ENCODE peak calls at places on chromosome 19, in four cellular contexts. One of them, this sample, is unnamed.

GRCh38 chr19:8334458-8335342 is 8.4 kb downstream of the KANK3 start:
- DNase-seq in HCT116: peak; percentile 82
- DNase-seq in HepG2: peak; percentile 27
- DNase-seq in fibroblast of lung: peak; percentile 73
- DNase-seq in this sample: peak; percentile 58

GRCh38 chr19:30664358-30665058 is 292.3 kb downstream of the ZNF536 start:
- DNase-seq in HepG2: peak; percentile 84
- DNase-seq in HCT116: no peak
- DNase-seq in fibroblast of lung: no peak
- DNase-seq in this sample: no peak

GRCh38 chr19:41359741-41360140 is 4.2 kb downstream of the B9D2 start:
- DNase-seq in HepG2: no peak
- DNase-seq in HCT116: no peak
- DNase-seq in fibroblast of lung: no peak
- DNase-seq in this sample: no peak

GRCh38 chr19:18663940-18664530 is 19.4 kb upstream of the CRTC1 start:
- DNase-seq in HCT116: no peak
- DNase-seq in fibroblast of lung: no peak
- DNase-seq in HepG2: no peak
- DNase-seq in this sample: no peak

GRCh38 chr19:31111741-31112140 is 237.5 kb downstream of the TSHZ3 start:
- DNase-seq in HCT116: no peak
- DNase-seq in HepG2: no peak
- DNase-seq in fibroblast of lung: no peak
- DNase-seq in this sample: no peak

GRCh38 chr19:709196-709964 is 645 bp downstream of the PALM start:
- DNase-seq in fibroblast of lung: no peak
- DNase-seq in HepG2: no peak
- DNase-seq in HCT116: no peak
- DNase-seq in this sample: no peak

GRCh38 chr19:15452111-15453047 is 2.6 kb upstream of the WIZ start:
- DNase-seq in HepG2: peak; percentile 69
- DNase-seq in HCT116: peak; percentile 91
- DNase-seq in fibroblast of lung: peak; percentile 68
- DNase-seq in this sample: peak; percentile 43

GRCh38 chr19:33821871-33822270 is 25.2 kb downstream of the KCTD15 start:
- DNase-seq in fibroblast of lung: no peak
- DNase-seq in HepG2: no peak
- DNase-seq in HCT116: no peak
- DNase-seq in this sample: no peak

GRCh38 chr19:4063369-4064072 is 3.2 kb downstream of the ZBTB7A start:
- DNase-seq in fibroblast of lung: no peak
- DNase-seq in HCT116: no peak
- DNase-seq in HepG2: no peak
- DNase-seq in this sample: no peak

GRCh38 chr19:1026189-1027019 is at the start of gene CNN2:
- DNase-seq in HCT116: no peak
- DNase-seq in HepG2: peak; percentile 64
- DNase-seq in fibroblast of lung: peak; percentile 77
- DNase-seq in this sample: peak; percentile 56

GRCh38 chr19:17235618-17236413 is 9.8 kb downstream of the OCEL1 start:
- DNase-seq in fibroblast of lung: peak; percentile 78
- DNase-seq in HepG2: no peak
- DNase-seq in HCT116: no peak
- DNase-seq in this sample: peak; percentile 68

GRCh38 chr19:33953023-33953422 is 156.4 kb downstream of the KCTD15 start:
- DNase-seq in fibroblast of lung: no peak
- DNase-seq in HepG2: no peak
- DNase-seq in HCT116: no peak
- DNase-seq in this sample: no peak

GRCh38 chr19:3203754-3204645 is 18.3 kb downstream of the NCLN start:
- DNase-seq in HCT116: no peak
- DNase-seq in fibroblast of lung: no peak
- DNase-seq in HepG2: no peak
- DNase-seq in this sample: no peak

GRCh38 chr19:33424181-33424580 is 50.7 kb downstream of the CEBPG start:
- DNase-seq in HCT116: no peak
- DNase-seq in fibroblast of lung: no peak
- DNase-seq in HepG2: no peak
- DNase-seq in this sample: no peak

GRCh38 chr19:51751655-51752054 is at the start of gene FPR1:
- DNase-seq in HCT116: peak; percentile 55
- DNase-seq in HepG2: no peak
- DNase-seq in fibroblast of lung: peak; percentile 53
- DNase-seq in this sample: peak; percentile 43

GRCh38 chr19:18109731-18110671 is 12.4 kb downstream of the MAST3 start:
- DNase-seq in fibroblast of lung: no peak
- DNase-seq in HCT116: no peak
- DNase-seq in HepG2: peak; percentile 29
- DNase-seq in this sample: no peak

GRCh38 chr19:16951529-16951928 is 62.7 kb downstream of the F2RL3 start:
- DNase-seq in HCT116: no peak
- DNase-seq in fibroblast of lung: peak; percentile 25
- DNase-seq in HepG2: no peak
- DNase-seq in this sample: peak; percentile 7

GRCh38 chr19:17456127-17456526 is 4.6 kb downstream of the NXNL1 start:
- DNase-seq in HepG2: no peak
- DNase-seq in fibroblast of lung: no peak
- DNase-seq in HCT116: no peak
- DNase-seq in this sample: no peak

GRCh38 chr19:2320939-2321338 is 7.4 kb downstream of the LSM7 start:
- DNase-seq in HepG2: no peak
- DNase-seq in HCT116: no peak
- DNase-seq in fibroblast of lung: no peak
- DNase-seq in this sample: no peak

GRCh38 chr19:9205506-9206113 is 13.8 kb downstream of the OR7D4 start:
- DNase-seq in fibroblast of lung: peak; percentile 39
- DNase-seq in HCT116: peak; percentile 34
- DNase-seq in HepG2: peak; percentile 33
- DNase-seq in this sample: peak; percentile 21

GRCh38 chr19:33395561-33396550 is 22.3 kb downstream of the CEBPG start:
- DNase-seq in fibroblast of lung: peak; percentile 49
- DNase-seq in HepG2: no peak
- DNase-seq in HCT116: no peak
- DNase-seq in this sample: peak; percentile 34

GRCh38 chr19:52948025-52948770 is 14.5 kb downstream of the ZNF816 start:
- DNase-seq in fibroblast of lung: no peak
- DNase-seq in HCT116: no peak
- DNase-seq in HepG2: no peak
- DNase-seq in this sample: no peak

GRCh38 chr19:45668342-45668871 is 386 bp downstream of the GIPR start:
- DNase-seq in fibroblast of lung: no peak
- DNase-seq in HepG2: no peak
- DNase-seq in HCT116: no peak
- DNase-seq in this sample: no peak

GRCh38 chr19:48102870-48103751 is 7.5 kb downstream of the PLA2G4C start:
- DNase-seq in HCT116: peak; percentile 75
- DNase-seq in fibroblast of lung: peak; percentile 68
- DNase-seq in HepG2: peak; percentile 53
- DNase-seq in this sample: peak; percentile 59

GRCh38 chr19:46901701-46902401 is 41.1 kb downstream of the ARHGAP35 start:
- DNase-seq in HCT116: no peak
- DNase-seq in fibroblast of lung: peak; percentile 71
- DNase-seq in HepG2: no peak
- DNase-seq in this sample: peak; percentile 61

GRCh38 chr19:27673986-27674385 is 1539.0 kb downstream of the UQCRFS1 start:
- DNase-seq in fibroblast of lung: no peak
- DNase-seq in HCT116: no peak
- DNase-seq in HepG2: no peak
- DNase-seq in this sample: no peak

GRCh38 chr19:4811328-4812131 is 20.0 kb downstream of the TICAM1 start:
- DNase-seq in HCT116: peak; percentile 58
- DNase-seq in fibroblast of lung: peak; percentile 37
- DNase-seq in HepG2: peak; percentile 63
- DNase-seq in this sample: no peak

GRCh38 chr19:933553-933882 is 7.7 kb downstream of the ARID3A start:
- DNase-seq in HepG2: no peak
- DNase-seq in fibroblast of lung: no peak
- DNase-seq in HCT116: no peak
- DNase-seq in this sample: no peak

GRCh38 chr19:8366121-8366581 is 2.2 kb downstream of the ANGPTL4 start:
- DNase-seq in HepG2: no peak
- DNase-seq in HCT116: no peak
- DNase-seq in fibroblast of lung: no peak
- DNase-seq in this sample: no peak

GRCh38 chr19:46890423-46891170 is 29.8 kb downstream of the ARHGAP35 start:
- DNase-seq in HCT116: no peak
- DNase-seq in HepG2: peak; percentile 99
- DNase-seq in fibroblast of lung: peak; percentile 86
- DNase-seq in this sample: peak; percentile 84

GRCh38 chr19:53655042-53655665 is 23.4 kb downstream of the DPRX start:
- DNase-seq in HepG2: no peak
- DNase-seq in fibroblast of lung: no peak
- DNase-seq in HCT116: no peak
- DNase-seq in this sample: no peak

GRCh38 chr19:29576761-29577661 is 29.1 kb upstream of the POP4 start:
- DNase-seq in HepG2: no peak
- DNase-seq in HCT116: no peak
- DNase-seq in fibroblast of lung: peak; percentile 32
- DNase-seq in this sample: peak; percentile 18

GRCh38 chr19:40604647-40605200 is 3.6 kb downstream of the LTBP4 start:
- DNase-seq in fibroblast of lung: no peak
- DNase-seq in HCT116: no peak
- DNase-seq in HepG2: no peak
- DNase-seq in this sample: no peak

GRCh38 chr19:18416778-18417249 is 2.4 kb upstream of the SSBP4 start:
- DNase-seq in HepG2: peak; percentile 70
- DNase-seq in fibroblast of lung: peak; percentile 83
- DNase-seq in HCT116: no peak
- DNase-seq in this sample: peak; percentile 70

GRCh38 chr19:39197808-39198207 is 1.0 kb downstream of the NCCRP1 start:
- DNase-seq in HCT116: no peak
- DNase-seq in HepG2: no peak
- DNase-seq in fibroblast of lung: no peak
- DNase-seq in this sample: no peak
- TF ChIP-seq CTCF in HCT116: peak; percentile 32
- TF ChIP-seq CTCF in HepG2: peak; percentile 40
- TF ChIP-seq CTCF in fibroblast of lung: no peak
- TF ChIP-seq CTCF in this sample: no peak

GRCh38 chr19:39113199-39113598 is 12.4 kb upstream of the PAK4 start:
- DNase-seq in fibroblast of lung: no peak
- DNase-seq in HCT116: no peak
- DNase-seq in HepG2: no peak
- DNase-seq in this sample: no peak

GRCh38 chr19:39111593-39112199 is 13.9 kb upstream of the PAK4 start:
- DNase-seq in HCT116: no peak
- DNase-seq in fibroblast of lung: no peak
- DNase-seq in HepG2: no peak
- DNase-seq in this sample: no peak

GRCh38 chr19:39109641-39110040 is 15.9 kb upstream of the PAK4 start:
- DNase-seq in HepG2: no peak
- DNase-seq in HCT116: no peak
- DNase-seq in fibroblast of lung: no peak
- DNase-seq in this sample: no peak

GRCh38 chr19:39112338-39112890 is 13.2 kb upstream of the PAK4 start:
- DNase-seq in HCT116: peak; percentile 62
- DNase-seq in fibroblast of lung: peak; percentile 51
- DNase-seq in HepG2: no peak
- DNase-seq in this sample: peak; percentile 27

DNA sequence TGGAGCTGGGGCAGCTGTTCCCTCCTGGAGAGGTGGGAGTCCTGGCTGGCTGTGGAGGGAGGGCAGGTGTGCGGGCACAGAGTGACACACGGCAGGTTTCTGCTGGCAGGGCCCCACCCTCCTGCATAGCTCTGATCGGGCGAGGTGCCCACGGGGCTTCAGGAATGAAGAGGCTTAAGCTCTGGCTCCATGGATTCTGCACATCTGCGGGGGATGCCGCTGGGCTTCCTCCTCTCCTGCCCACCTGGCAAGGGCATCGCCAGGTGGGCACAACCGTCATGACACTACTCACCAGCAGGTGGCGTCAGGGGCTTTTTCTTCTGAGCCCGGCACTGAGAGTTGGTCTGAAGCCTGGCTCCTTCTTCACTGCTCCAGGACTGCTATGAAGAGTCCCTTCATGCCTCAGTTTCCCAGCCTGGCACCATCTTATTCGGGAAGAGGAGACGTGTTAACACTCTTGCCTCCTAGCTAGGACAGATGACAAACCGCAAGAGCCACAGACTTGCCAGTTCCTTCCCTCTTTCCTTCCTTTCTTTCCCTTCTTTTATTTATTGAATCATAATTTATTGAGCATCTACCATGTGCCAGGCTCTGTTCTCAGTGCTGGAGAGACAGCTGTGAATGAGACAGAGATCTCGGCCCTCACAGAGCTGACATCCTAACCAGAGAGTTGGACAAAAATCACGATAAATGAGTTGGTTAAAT is 15.2 kb upstream of the PAK4 start:
- DNase-seq in fibroblast of lung: no peak
- DNase-seq in HepG2: peak; percentile 38
- DNase-seq in HCT116: peak; percentile 41
- DNase-seq in this sample: no peak
- H2AFZ ChIP-seq in fibroblast of lung: no peak overlapping the region
- H2AFZ ChIP-seq in HepG2: no peak overlapping the region
- H2AFZ ChIP-seq in HCT116: no peak overlapping the region
- H2AFZ ChIP-seq in this sample: no peak overlapping the region

DNA sequence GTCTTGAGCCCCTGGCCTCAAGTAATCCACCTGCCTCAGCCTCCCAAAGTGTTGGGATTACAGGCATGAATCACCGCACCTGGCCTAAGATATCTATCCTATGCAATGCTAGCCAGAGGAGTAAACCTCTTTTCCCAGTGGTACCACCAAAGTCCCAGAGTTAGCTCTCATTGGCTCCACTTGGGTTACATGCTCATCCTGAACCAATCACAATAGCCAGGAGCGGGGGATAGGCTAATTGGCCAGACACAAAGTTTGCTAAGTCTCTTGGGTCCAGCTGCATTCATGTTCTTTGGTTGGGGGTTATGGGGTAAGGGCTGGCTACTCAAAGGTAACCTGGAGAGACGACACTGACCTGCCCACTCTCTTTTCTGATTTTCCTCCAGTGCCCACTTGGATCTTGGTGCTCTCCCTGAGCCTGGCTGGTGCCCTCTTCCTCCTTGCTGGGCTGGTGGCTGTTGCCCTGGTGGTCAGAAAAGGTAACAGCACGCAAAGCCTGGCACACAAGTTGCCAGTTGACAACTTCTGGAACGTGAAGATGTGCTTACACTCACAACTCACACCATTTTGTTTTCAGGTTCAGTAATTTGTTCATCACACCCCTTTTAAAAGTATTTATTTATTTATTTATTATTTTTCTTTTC is 7.8 kb downstream of the C19orf38 start:
- DNase-seq in HepG2: no peak
- DNase-seq in fibroblast of lung: no peak
- DNase-seq in HCT116: no peak
- DNase-seq in this sample: no peak
- TF ChIP-seq CTCF in HepG2: peak; percentile 33
- TF ChIP-seq CTCF in fibroblast of lung: peak; percentile 32
- TF ChIP-seq CTCF in HCT116: peak; percentile 84
- TF ChIP-seq CTCF in this sample: peak; percentile 29

DNA sequence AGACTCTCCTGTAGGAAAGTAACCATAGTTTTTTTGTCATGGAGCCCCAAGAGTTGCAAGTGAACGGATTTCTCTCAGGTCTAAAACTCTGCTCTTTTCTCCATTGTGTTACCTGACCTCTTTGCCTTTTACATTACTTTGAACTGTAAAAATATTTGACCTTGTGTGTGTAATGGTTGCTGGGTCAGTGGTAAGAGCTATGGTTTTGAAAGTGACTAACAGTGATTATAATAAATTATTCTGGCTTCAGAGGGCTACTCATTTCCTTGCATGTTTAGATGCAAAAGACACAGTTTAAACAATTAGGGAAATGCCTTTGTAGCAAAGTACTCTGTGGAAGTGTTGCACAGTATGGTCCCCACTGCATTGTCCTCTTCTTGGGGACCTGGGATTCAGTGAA is 29.3 kb upstream of the PSG8 start:
- DNase-seq in HepG2: no peak
- DNase-seq in fibroblast of lung: peak; percentile 5
- DNase-seq in HCT116: no peak
- DNase-seq in this sample: no peak
- H2AFZ ChIP-seq in HepG2: no peak overlapping the region
- H2AFZ ChIP-seq in fibroblast of lung: no peak overlapping the region
- H2AFZ ChIP-seq in HCT116: no peak overlapping the region
- H2AFZ ChIP-seq in this sample: no peak overlapping the region

This sample was measured in astrocyte.